ENCODE peak calls at places on chromosomes 12 and 14, in six cellular contexts. One of them, this sample, is unnamed.

GRCh38 chr14:99138999-99139865 is 132.8 kb downstream of the BCL11B start:
- DNase-seq in GM12878: no peak
- DNase-seq in K562: no peak
- DNase-seq in HepG2: no peak
- DNase-seq in IMR-90: no peak
- DNase-seq in H1: no peak
- DNase-seq in this sample: no peak

GRCh38 chr12:13942826-13943225 is 38.6 kb downstream of the GRIN2B start:
- DNase-seq in H1: no peak
- DNase-seq in HepG2: no peak
- DNase-seq in IMR-90: no peak
- DNase-seq in GM12878: no peak
- DNase-seq in K562: no peak
- DNase-seq in this sample: no peak

GRCh38 chr12:104309446-104309993 is 6.0 kb downstream of the EID3 start:
- DNase-seq in GM12878: no peak
- DNase-seq in IMR-90: no peak
- DNase-seq in H1: no peak
- DNase-seq in HepG2: no peak
- DNase-seq in K562: no peak
- DNase-seq in this sample: no peak

GRCh38 chr14:36797634-36798033 is 136.0 kb downstream of the PAX9 start:
- DNase-seq in GM12878: no peak
- DNase-seq in K562: no peak
- DNase-seq in HepG2: no peak
- DNase-seq in H1: no peak
- DNase-seq in IMR-90: no peak
- DNase-seq in this sample: no peak

GRCh38 chr14:50944647-50945413 is 547 bp upstream of the PYGL start:
- DNase-seq in K562: no peak
- DNase-seq in H1: no peak
- DNase-seq in GM12878: no peak
- DNase-seq in IMR-90: peak; percentile 35
- DNase-seq in HepG2: peak; percentile 94
- DNase-seq in this sample: peak; percentile 75

GRCh38 chr12:58066296-58066695 is 124.9 kb downstream of the ATP23 start:
- DNase-seq in K562: no peak
- DNase-seq in HepG2: no peak
- DNase-seq in IMR-90: no peak
- DNase-seq in H1: no peak
- DNase-seq in GM12878: no peak
- DNase-seq in this sample: no peak

GRCh38 chr14:105180598-105181528 is at the start of gene NUDT14:
- DNase-seq in H1: peak; percentile 92
- DNase-seq in IMR-90: peak; percentile 25
- DNase-seq in K562: peak; percentile 83
- DNase-seq in GM12878: no peak
- DNase-seq in HepG2: no peak
- DNase-seq in this sample: peak; percentile 69

GRCh38 chr12:70508178-70508577 is 129.1 kb downstream of the PTPRB start:
- DNase-seq in K562: no peak
- DNase-seq in H1: no peak
- DNase-seq in HepG2: peak; percentile 7
- DNase-seq in IMR-90: no peak
- DNase-seq in GM12878: no peak
- DNase-seq in this sample: no peak

GRCh38 chr14:67515386-67516079 is 17.6 kb upstream of the PLEKHH1 start:
- DNase-seq in IMR-90: no peak
- DNase-seq in K562: peak; percentile 23
- DNase-seq in HepG2: no peak
- DNase-seq in GM12878: no peak
- DNase-seq in H1: peak; percentile 63
- DNase-seq in this sample: peak; percentile 37

GRCh38 chr14:90986510-90986909 is 73.9 kb downstream of the RPS6KA5 start:
- DNase-seq in HepG2: no peak
- DNase-seq in K562: no peak
- DNase-seq in IMR-90: no peak
- DNase-seq in GM12878: no peak
- DNase-seq in H1: no peak
- DNase-seq in this sample: no peak

DNA sequence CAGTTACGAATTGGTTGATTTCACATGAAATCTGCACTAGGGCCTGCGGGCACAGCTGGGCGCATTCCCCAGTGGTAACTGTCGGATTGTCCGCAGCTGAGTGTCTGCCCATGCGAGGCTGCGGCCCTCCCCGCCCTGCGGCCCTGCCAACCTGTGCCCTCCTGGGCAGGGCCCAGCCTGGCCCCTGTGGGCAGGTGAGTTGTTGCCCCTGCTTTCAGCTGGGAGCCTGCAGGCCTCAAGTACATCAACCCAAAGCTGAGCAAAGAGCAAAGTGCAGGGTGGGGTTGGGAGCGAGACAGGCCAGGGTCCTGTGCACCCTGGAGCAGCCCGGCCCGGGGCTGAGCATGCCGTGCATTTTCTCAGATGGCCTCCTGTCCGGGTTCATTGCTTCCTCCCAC is 89.1 kb downstream of the ADGRD1 start:
- DNase-seq in H1: no peak
- DNase-seq in K562: no peak
- DNase-seq in IMR-90: no peak
- DNase-seq in GM12878: no peak
- DNase-seq in HepG2: no peak
- DNase-seq in this sample: no peak
- H3K9me3 ChIP-seq in H1: no peaks in the 10 kb centered on the region
- H3K9me3 ChIP-seq in K562: no peaks in the 10 kb centered on the region
- H3K9me3 ChIP-seq in IMR-90: peaks cover 56% of the 10 kb centered on the region
- H3K9me3 ChIP-seq in GM12878: no peaks in the 10 kb centered on the region
- H3K9me3 ChIP-seq in HepG2: no peaks in the 10 kb centered on the region
- H3K9me3 ChIP-seq in this sample: no peaks in the 10 kb centered on the region

GRCh38 chr14:73253323-73253610 is 16.0 kb downstream of the PAPLN start:
- DNase-seq in GM12878: no peak
- DNase-seq in K562: no peak
- DNase-seq in HepG2: no peak
- DNase-seq in IMR-90: no peak
- DNase-seq in H1: no peak
- DNase-seq in this sample: no peak

GRCh38 chr14:73254247-73255004 is 17.1 kb downstream of the PAPLN start:
- DNase-seq in HepG2: no peak
- DNase-seq in H1: no peak
- DNase-seq in IMR-90: no peak
- DNase-seq in K562: no peak
- DNase-seq in GM12878: no peak
- DNase-seq in this sample: no peak

GRCh38 chr14:73255005-73255400 is 17.7 kb downstream of the PAPLN start:
- DNase-seq in GM12878: no peak
- DNase-seq in HepG2: no peak
- DNase-seq in H1: no peak
- DNase-seq in K562: no peak
- DNase-seq in IMR-90: no peak
- DNase-seq in this sample: no peak

GRCh38 chr14:73252491-73253322 is 15.4 kb downstream of the PAPLN start:
- DNase-seq in HepG2: no peak
- DNase-seq in GM12878: no peak
- DNase-seq in H1: no peak
- DNase-seq in IMR-90: no peak
- DNase-seq in K562: no peak
- DNase-seq in this sample: no peak

GRCh38 chr14:73253721-73254120 is 16.4 kb downstream of the PAPLN start:
- DNase-seq in K562: no peak
- DNase-seq in H1: no peak
- DNase-seq in GM12878: no peak
- DNase-seq in HepG2: no peak
- DNase-seq in IMR-90: no peak
- DNase-seq in this sample: no peak
- TF ChIP-seq CEBPB in K562: no peak
- TF ChIP-seq CEBPB in H1: no peak
- TF ChIP-seq CEBPB in GM12878: no peak
- TF ChIP-seq CEBPB in HepG2: no peak
- TF ChIP-seq CEBPB in IMR-90: no peak
- TF ChIP-seq CEBPB in this sample: no peak

DNA sequence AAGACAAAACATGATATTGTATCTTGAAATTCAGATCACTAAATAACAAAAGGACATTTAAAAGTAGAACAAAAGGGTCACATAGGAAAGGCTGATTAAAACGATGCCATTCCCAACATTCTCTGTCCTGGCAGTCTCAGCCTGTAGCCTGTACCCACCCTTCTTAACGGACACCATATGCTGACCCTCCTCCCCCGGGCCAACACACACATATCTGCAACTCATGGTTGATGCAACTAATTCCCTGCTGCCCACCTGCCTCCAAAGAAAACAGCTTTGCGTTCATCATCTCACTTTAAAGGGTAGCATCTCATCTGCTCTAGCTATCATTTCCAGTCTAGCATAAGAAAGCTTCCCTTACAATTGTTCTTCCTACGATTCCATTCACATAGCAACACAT is 93.0 kb downstream of the KCNC2 start:
- DNase-seq in K562: no peak
- DNase-seq in GM12878: no peak
- DNase-seq in H1: no peak
- DNase-seq in IMR-90: no peak
- DNase-seq in HepG2: no peak
- DNase-seq in this sample: no peak
- TF ChIP-seq USF2 in K562: no peak
- TF ChIP-seq USF2 in GM12878: no peak
- TF ChIP-seq USF2 in H1: no peak
- TF ChIP-seq USF2 in IMR-90: no peak
- TF ChIP-seq USF2 in HepG2: no peak
- TF ChIP-seq USF2 in this sample: no peak

GRCh38 chr12:56867216-56867615 is 67.0 kb downstream of the SDR9C7 start:
- DNase-seq in GM12878: no peak
- DNase-seq in K562: no peak
- DNase-seq in HepG2: no peak
- DNase-seq in H1: no peak
- DNase-seq in IMR-90: no peak
- DNase-seq in this sample: no peak
- H3K9me3 ChIP-seq in GM12878: peaks cover 9% of the 10 kb centered on the region
- H3K9me3 ChIP-seq in K562: peaks cover 17% of the 10 kb centered on the region
- H3K9me3 ChIP-seq in HepG2: peaks cover 60% of the 10 kb centered on the region
- H3K9me3 ChIP-seq in H1: peaks cover 47% of the 10 kb centered on the region
- H3K9me3 ChIP-seq in IMR-90: peaks cover 18% of the 10 kb centered on the region
- H3K9me3 ChIP-seq in this sample: peaks cover 58% of the 10 kb centered on the region

GRCh38 chr12:109439181-109439580 is 37.9 kb downstream of the KCTD10 start:
- DNase-seq in HepG2: no peak
- DNase-seq in IMR-90: no peak
- DNase-seq in H1: no peak
- DNase-seq in K562: no peak
- DNase-seq in GM12878: no peak
- DNase-seq in this sample: no peak

GRCh38 chr12:109434556-109434955 is 42.5 kb downstream of the KCTD10 start:
- DNase-seq in HepG2: no peak
- DNase-seq in K562: no peak
- DNase-seq in IMR-90: no peak
- DNase-seq in H1: no peak
- DNase-seq in GM12878: no peak
- DNase-seq in this sample: no peak

GRCh38 chr12:109435428-109436180 is 41.5 kb downstream of the KCTD10 start:
- DNase-seq in K562: no peak
- DNase-seq in GM12878: no peak
- DNase-seq in HepG2: no peak
- DNase-seq in IMR-90: no peak
- DNase-seq in H1: no peak
- DNase-seq in this sample: no peak

GRCh38 chr12:109433618-109434017 is 43.5 kb downstream of the KCTD10 start:
- DNase-seq in K562: peak; percentile 65
- DNase-seq in GM12878: no peak
- DNase-seq in IMR-90: no peak
- DNase-seq in HepG2: no peak
- DNase-seq in H1: peak; percentile 59
- DNase-seq in this sample: peak; percentile 43

GRCh38 chr12:109436181-109436546 is 40.9 kb downstream of the KCTD10 start:
- DNase-seq in HepG2: no peak
- DNase-seq in H1: no peak
- DNase-seq in GM12878: no peak
- DNase-seq in K562: no peak
- DNase-seq in IMR-90: no peak
- DNase-seq in this sample: no peak
- TF ChIP-seq CEBPB in HepG2: no peak
- TF ChIP-seq CEBPB in H1: no peak
- TF ChIP-seq CEBPB in GM12878: no peak
- TF ChIP-seq CEBPB in K562: no peak
- TF ChIP-seq CEBPB in IMR-90: no peak
- TF ChIP-seq CEBPB in this sample: no peak

GRCh38 chr12:130953783-130954543 is at the start of gene ADGRD1:
- DNase-seq in K562: no peak
- DNase-seq in GM12878: no peak
- DNase-seq in H1: no peak
- DNase-seq in HepG2: no peak
- DNase-seq in IMR-90: peak; percentile 3
- DNase-seq in this sample: peak; percentile 25

GRCh38 chr12:130952545-130952954 is 1.2 kb upstream of the ADGRD1 start:
- DNase-seq in IMR-90: no peak
- DNase-seq in K562: no peak
- DNase-seq in H1: no peak
- DNase-seq in HepG2: no peak
- DNase-seq in GM12878: no peak
- DNase-seq in this sample: no peak

GRCh38 chr12:130951636-130952035 is 2.1 kb upstream of the ADGRD1 start:
- DNase-seq in H1: no peak
- DNase-seq in IMR-90: no peak
- DNase-seq in K562: no peak
- DNase-seq in HepG2: no peak
- DNase-seq in GM12878: no peak
- DNase-seq in this sample: no peak

GRCh38 chr12:130949806-130950205 is 3.9 kb upstream of the ADGRD1 start:
- DNase-seq in HepG2: no peak
- DNase-seq in H1: no peak
- DNase-seq in K562: no peak
- DNase-seq in GM12878: no peak
- DNase-seq in IMR-90: no peak
- DNase-seq in this sample: no peak

DNA sequence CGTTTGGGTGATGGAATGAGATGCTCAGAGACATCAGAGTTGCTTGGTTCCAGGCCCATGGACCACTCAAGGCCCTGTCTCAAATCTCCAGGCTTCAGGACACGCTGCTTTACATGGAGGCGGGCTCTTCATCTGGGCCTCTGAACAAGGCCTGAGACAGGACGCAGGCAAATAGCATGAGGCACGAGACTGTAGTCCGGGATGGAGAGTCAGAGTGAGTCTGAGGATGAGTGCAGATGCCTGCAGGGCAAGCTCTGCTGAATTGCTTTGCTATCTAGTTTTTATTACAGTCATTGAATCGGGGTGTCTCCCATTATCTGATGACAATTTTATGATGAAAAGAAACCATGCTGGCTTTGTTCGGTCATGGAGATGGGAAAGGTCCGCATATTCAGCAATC is 1.6 kb upstream of the ADGRD1 start:
- DNase-seq in H1: no peak
- DNase-seq in GM12878: no peak
- DNase-seq in K562: no peak
- DNase-seq in IMR-90: no peak
- DNase-seq in HepG2: no peak
- DNase-seq in this sample: no peak
- TF ChIP-seq USF2 in H1: no peak
- TF ChIP-seq USF2 in GM12878: no peak
- TF ChIP-seq USF2 in K562: no peak
- TF ChIP-seq USF2 in IMR-90: no peak
- TF ChIP-seq USF2 in HepG2: no peak
- TF ChIP-seq USF2 in this sample: no peak

This sample was measured in A549.